ENCODE peak calls at places on chromosome 18, in seven cellular contexts. W, K, S, A, T, U and L are unnamed samples.

GRCh38 chr18:49491534-49491856 is 4.5 kb upstream of the C18orf32 start:
- DNase-seq in W (no peak), K (no peak), S (no peak), A (no peak), T (no peak), U (no peak), L (no peak)

GRCh38 chr18:61736168-61736567 is 156.6 kb downstream of the RNF152 start:
- DNase-seq in W (no peak), K (no peak), S (no peak), A (no peak), T (no peak), U (no peak), L (no peak)

GRCh38 chr18:73153271-73153670 is 285.5 kb upstream of the NETO1 start:
- DNase-seq in W (no peak), K (peak), S (no peak), A (peak), T (no peak), U (no peak), L (no peak)

GRCh38 chr18:79477711-79478483 is 82.2 kb downstream of the NFATC1 start:
- DNase-seq in W (no peak), K (no peak), S (peak), A (no peak), T (no peak), U (no peak), L (no peak)

GRCh38 chr18:79300382-79300781 is 95.3 kb upstream of the NFATC1 start:
- DNase-seq in W (no peak), K (no peak), S (no peak), A (no peak), T (no peak), U (no peak), L (no peak)

GRCh38 chr18:45850021-45850420 is 24.5 kb downstream of the SIGLEC15 start:
- DNase-seq in W (no peak), K (peak), S (no peak), A (peak), T (peak), U (no peak), L (no peak)

GRCh38 chr18:23578891-23579653 is 7.2 kb downstream of the NPC1 start:
- DNase-seq in W (no peak), K (no peak), S (no peak), A (peak), T (peak), U (no peak), L (no peak)

GRCh38 chr18:49662506-49662905 is 100.6 kb downstream of the LIPG start:
- DNase-seq in W (no peak), K (no peak), S (no peak), A (no peak), T (no peak), U (no peak), L (no peak)

GRCh38 chr18:80202264-80202998 is 44.9 kb downstream of the PARD6G start:
- DNase-seq in W (peak), K (no peak), S (no peak), A (no peak), T (no peak), U (no peak), L (no peak)

GRCh38 chr18:32831781-32832180 is 59.0 kb upstream of the KLHL14 start:
- DNase-seq in W (no peak), K (no peak), S (no peak), A (peak), T (no peak), U (no peak), L (no peak)

GRCh38 chr18:34710430-34711386 is 610 bp downstream of the DTNA start:
- DNase-seq in W (no peak), K (peak), S (no peak), A (peak), T (peak), U (peak), L (no peak)

GRCh38 chr18:50847192-50847591 is 27.4 kb upstream of the MRO start:
- DNase-seq in W (no peak), K (peak), S (no peak), A (peak), T (peak), U (no peak), L (no peak)

GRCh38 chr18:478679-479078 is 21.8 kb downstream of the COLEC12 start:
- DNase-seq in W (no peak), K (no peak), S (no peak), A (peak), T (peak), U (no peak), L (no peak)

GRCh38 chr18:48952287-48953095 is 1.7 kb upstream of the SMAD7 start:
- DNase-seq in W (peak), K (peak), S (peak), A (peak), T (peak), U (peak), L (peak)

GRCh38 chr18:46877329-46877987 is 39.8 kb downstream of the PIAS2 start:
- DNase-seq in W (no peak), K (no peak), S (no peak), A (no peak), T (no peak), U (no peak), L (no peak)

GRCh38 chr18:57431512-57432080 is 3.6 kb upstream of the ONECUT2 start:
- DNase-seq in W (no peak), K (no peak), S (no peak), A (no peak), T (no peak), U (no peak), L (no peak)

GRCh38 chr18:2535419-2535910 is 35.8 kb downstream of the METTL4 start:
- DNase-seq in W (no peak), K (no peak), S (no peak), A (no peak), T (no peak), U (no peak), L (no peak)

GRCh38 chr18:25322806-25323205 is 29.2 kb downstream of the ZNF521 start:
- DNase-seq in W (no peak), K (no peak), S (no peak), A (no peak), T (no peak), U (no peak), L (no peak)

GRCh38 chr18:76565238-76566173 is 70.5 kb upstream of the ZNF516 start:
- DNase-seq in W (peak), K (peak), S (peak), A (peak), T (peak), U (peak), L (peak)

GRCh38 chr18:21179590-21180220 is 62.3 kb upstream of the GREB1L start:
- DNase-seq in W (no peak), K (peak), S (peak), A (peak), T (peak), U (peak), L (peak)

GRCh38 chr18:63970803-63971191 is 916 bp downstream of the SERPINB8 start:
- DNase-seq in W (no peak), K (peak), S (peak), A (no peak), T (no peak), U (no peak), L (peak)

GRCh38 chr18:24075731-24076130 is 61.2 kb downstream of the TTC39C start:
- DNase-seq in W (no peak), K (no peak), S (no peak), A (no peak), T (no peak), U (peak), L (no peak)

DNA sequence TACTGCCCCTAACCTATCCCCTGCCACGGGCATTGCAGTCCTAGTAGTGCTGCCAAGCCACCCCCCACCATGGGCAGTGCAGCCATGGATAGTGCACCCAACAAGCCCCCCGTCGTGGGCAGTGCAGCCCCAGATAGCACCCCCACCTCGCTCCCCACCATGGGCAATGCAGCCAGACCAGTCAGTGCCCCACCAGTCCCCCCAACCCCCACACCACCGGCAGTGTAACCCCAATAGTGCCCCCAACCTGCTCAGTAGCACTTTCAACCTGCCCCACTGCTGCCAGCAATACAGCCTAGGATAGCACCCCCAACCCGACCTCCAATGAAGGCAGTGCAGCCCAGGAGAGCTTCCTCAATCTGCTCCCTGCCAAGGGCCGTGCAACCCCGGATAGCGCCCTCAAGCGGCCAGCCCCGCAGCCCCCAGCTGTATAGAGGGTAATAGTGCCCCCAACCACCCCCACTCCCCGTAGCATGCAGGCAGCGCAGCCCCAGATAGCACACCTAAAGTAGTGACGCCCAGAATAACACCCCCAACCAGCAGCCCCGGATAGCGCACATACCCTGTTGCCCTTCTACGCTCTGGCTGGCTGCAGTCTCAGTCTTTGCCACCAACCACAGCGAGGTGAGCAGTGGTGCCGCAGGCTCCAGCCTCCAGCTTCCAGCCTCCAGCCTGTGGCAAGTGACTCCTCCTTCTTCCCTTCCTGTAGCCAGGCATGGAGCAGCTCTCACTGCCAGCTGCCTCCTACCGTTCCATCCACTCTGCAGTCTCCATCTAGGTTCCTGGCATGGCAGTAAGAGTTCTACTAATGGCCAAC is 45.4 kb upstream of the ANKRD62 start:
- DNase-seq in W (peak), K (no peak), S (no peak), A (no peak), T (no peak), U (no peak), L (no peak)
- TF ChIP-seq CTCF in W (no peak), K (no peak), S (no peak), A (no peak), T (no peak), U (no peak), L (no peak)

DNA sequence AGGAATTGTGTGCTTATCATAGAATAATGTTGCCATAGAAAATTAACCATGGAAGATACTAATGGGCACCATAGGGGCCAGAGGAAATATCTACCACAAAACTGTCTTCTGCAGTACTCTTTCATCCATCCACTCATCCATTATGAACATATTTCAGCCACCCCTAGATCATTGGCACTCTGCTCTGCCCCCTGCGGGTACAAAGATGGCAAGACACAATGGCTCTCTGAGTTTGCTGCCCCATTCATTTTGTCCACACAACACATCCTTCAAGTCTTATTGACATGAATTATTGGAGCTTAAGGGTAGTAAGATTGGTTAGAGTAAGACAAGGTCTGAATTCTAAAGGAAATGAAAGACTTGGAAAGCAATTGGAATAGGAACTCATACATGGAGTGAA is 1224.7 kb upstream of the CELF4 start:
- DNase-seq in W (no peak), K (no peak), S (no peak), A (no peak), T (no peak), U (peak), L (no peak)
- TF ChIP-seq CTCF in W (no peak), K (no peak), S (no peak), A (no peak), T (no peak), U (peak), L (no peak)

GRCh38 chr18:58659691-58660090 is 11.6 kb upstream of the MALT1 start:
- DNase-seq in W (no peak), K (no peak), S (no peak), A (no peak), T (no peak), U (no peak), L (no peak)

GRCh38 chr18:58662118-58662517 is 9.1 kb upstream of the MALT1 start:
- DNase-seq in W (no peak), K (no peak), S (no peak), A (no peak), T (no peak), U (no peak), L (no peak)

GRCh38 chr18:58660915-58661314 is 10.3 kb upstream of the MALT1 start:
- DNase-seq in W (no peak), K (no peak), S (no peak), A (no peak), T (no peak), U (no peak), L (no peak)

GRCh38 chr18:58657494-58657893 is 13.8 kb upstream of the MALT1 start:
- DNase-seq in W (no peak), K (no peak), S (no peak), A (no peak), T (no peak), U (no peak), L (no peak)

DNA sequence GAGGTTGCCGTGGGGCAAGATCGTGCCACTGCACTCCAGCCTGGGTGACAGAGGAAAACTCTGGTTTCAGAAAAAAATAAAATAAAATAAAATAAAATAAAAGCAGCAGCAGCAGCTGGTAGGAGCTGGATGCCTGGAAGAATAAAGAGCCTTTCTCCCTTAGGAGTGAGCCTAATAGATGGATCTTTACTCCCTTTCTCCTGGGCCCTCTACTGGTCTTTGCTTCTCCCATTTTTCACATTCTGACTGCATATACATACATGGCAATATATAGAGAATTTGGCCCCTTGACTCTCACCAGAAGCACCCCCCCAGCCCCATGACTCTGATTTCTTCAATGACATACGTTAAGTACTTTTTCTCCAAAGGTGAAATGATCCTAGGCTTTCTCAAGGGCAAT is 9.8 kb upstream of the MALT1 start:
- DNase-seq in W (no peak), K (no peak), S (no peak), A (peak), T (peak), U (no peak), L (no peak)
- TF ChIP-seq CTCF in W (peak), K (peak), S (no peak), A (peak), T (peak), U (no peak), L (peak)

DNA sequence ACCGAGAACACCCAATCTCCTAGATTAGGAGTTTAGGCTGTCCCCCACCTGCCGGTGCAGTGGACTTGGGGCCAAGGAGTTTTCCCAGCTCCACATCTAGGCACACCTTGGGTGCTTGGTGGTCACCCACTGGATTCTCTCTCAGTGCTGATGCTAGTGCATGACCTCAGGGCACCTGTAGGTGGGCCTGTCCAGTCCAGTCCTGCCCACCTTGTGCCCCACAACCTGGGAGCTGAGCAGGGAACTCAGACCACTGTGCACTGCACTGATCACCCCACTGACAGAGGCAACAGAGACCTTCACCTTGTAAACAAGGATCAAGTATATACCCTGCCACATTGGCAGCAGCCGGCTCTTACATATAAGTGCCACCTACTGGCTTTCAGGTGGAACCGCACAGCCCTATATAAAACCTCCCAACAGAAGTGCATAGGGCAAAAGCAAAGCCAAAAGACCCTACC is 12.7 kb upstream of the CDH19 start:
- DNase-seq in W (no peak), K (no peak), S (no peak), A (peak), T (peak), U (peak), L (no peak)
- TF ChIP-seq CTCF in W (no peak), K (peak), S (no peak), A (peak), T (peak), U (peak), L (peak)

DNA sequence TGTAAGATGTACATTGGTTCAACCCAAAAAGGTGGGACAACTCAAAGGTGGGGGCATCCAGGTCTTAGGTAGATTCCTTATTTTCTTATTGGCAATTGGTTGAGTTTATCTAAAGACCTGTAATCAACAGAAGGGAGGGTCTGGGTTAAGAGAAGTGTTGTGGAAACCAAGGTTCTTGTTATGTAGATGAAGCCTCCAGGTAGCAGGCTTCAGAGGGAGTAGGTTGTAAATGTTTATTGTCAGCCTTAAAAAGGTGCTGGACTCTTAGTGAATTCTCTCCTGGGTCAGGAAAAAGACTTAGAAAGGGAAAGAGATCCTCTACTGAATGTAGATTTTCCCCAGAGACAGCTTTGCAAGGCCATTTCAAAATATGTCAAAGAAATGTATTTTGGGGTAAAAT is 125.3 kb upstream of the NDUFV2 start:
- DNase-seq in W (no peak), K (no peak), S (no peak), A (no peak), T (no peak), U (no peak), L (no peak)
- TF ChIP-seq CTCF in W (no peak), K (no peak), S (no peak), A (no peak), T (no peak), U (no peak), L (no peak)

GRCh38 chr18:43396266-43396665 is 119.0 kb upstream of the SYT4 start:
- DNase-seq in W (no peak), K (peak), S (no peak), A (peak), T (peak), U (peak), L (no peak)
- TF ChIP-seq CTCF in W (peak), K (peak), S (peak), A (peak), T (peak), U (peak), L (peak)